ENCODE peak calls at places on chromosomes 16 and 17, in ten cellular contexts. O is lung, K is Panc1, P is type B pancreatic cell, A is GM23338, W is choroid plexus epithelial cell, Z is tibial nerve, X is fibroblast of lung, R is dorsolateral prefrontal cortex, S is fibroblast of pulmonary artery. H is an unnamed sample.
A peak's percentile ranks its signal among the peaks of the same experiment; 100 is the strongest.

GRCh38 chr17:222172-222571 is 40.7 kb upstream of the DOC2B start:
- DNase-seq in O (no peak), K (no peak), P (no peak), A (no peak), W (no peak), Z (no peak), X (no peak), R (peak; percentile 37), S (no peak), H (no peak)

GRCh38 chr16:2969545-2970521 is 685 bp downstream of the PAQR4 start:
- DNase-seq in O (peak; percentile 45), K (no peak), P (no peak), A (peak; percentile 93), W (peak; percentile 21), Z (peak; percentile 23), X (peak; percentile 41), R (peak; percentile 75), S (peak; percentile 23), H (peak; percentile 31)

GRCh38 chr17:77129568-77130301 is 11.0 kb upstream of the SEC14L1 start:
- DNase-seq in O (no peak), K (no peak), P (no peak), A (no peak), W (no peak), Z (no peak), X (no peak), R (no peak), S (no peak), H (no peak)

GRCh38 chr17:49260011-49260921 is 29.7 kb upstream of the PHOSPHO1 start:
- DNase-seq in O (peak; percentile 40), K (peak; percentile 42), P (no peak), A (peak; percentile 70), W (peak; percentile 92), Z (peak; percentile 24), X (peak; percentile 89), R (no peak), S (peak; percentile 81), H (peak; percentile 92)

GRCh38 chr16:67001726-67002125 is 13.3 kb downstream of the CES4A start:
- DNase-seq in O (no peak), K (no peak), P (no peak), A (no peak), W (no peak), Z (no peak), X (no peak), R (no peak), S (peak; percentile 21), H (peak; percentile 64)

GRCh38 chr17:82690786-82691489 is 7.6 kb downstream of the RAB40B start:
- DNase-seq in O (no peak), K (no peak), P (no peak), A (no peak), W (no peak), Z (no peak), X (no peak), R (no peak), S (no peak), H (no peak)

GRCh38 chr16:22614271-22614947 is 103.7 kb downstream of the NPIPB5 start:
- DNase-seq in O (no peak), K (no peak), P (no peak), A (no peak), W (peak; percentile 43), Z (no peak), X (peak; percentile 66), R (no peak), S (no peak), H (no peak)

GRCh38 chr17:8020776-8021564 is 17.9 kb upstream of the ALOX15B start:
- DNase-seq in O (no peak), K (no peak), P (no peak), A (no peak), W (no peak), Z (no peak), X (no peak), R (no peak), S (no peak), H (no peak)

GRCh38 chr17:78125976-78126894 is 2.3 kb downstream of the TMC6 start:
- DNase-seq in O (no peak), K (no peak), P (no peak), A (no peak), W (no peak), Z (no peak), X (no peak), R (no peak), S (no peak), H (no peak)

GRCh38 chr16:10003486-10003885 is 178.7 kb downstream of the GRIN2A start:
- DNase-seq in O (no peak), K (no peak), P (no peak), A (no peak), W (no peak), Z (no peak), X (peak; percentile 55), R (no peak), S (no peak), H (no peak)

GRCh38 chr17:45808845-45809244 is 24.7 kb downstream of the CRHR1 start:
- DNase-seq in O (no peak), K (no peak), P (no peak), A (no peak), W (no peak), Z (no peak), X (no peak), R (no peak), S (no peak), H (no peak)

GRCh38 chr16:65961491-65962143 is 404.9 kb upstream of the CDH5 start:
- DNase-seq in O (no peak), K (no peak), P (no peak), A (no peak), W (peak; percentile 31), Z (no peak), X (peak; percentile 4), R (no peak), S (no peak), H (no peak)

GRCh38 chr17:29677139-29677834 is 54.6 kb upstream of the CORO6 start:
- DNase-seq in O (no peak), K (no peak), P (no peak), A (no peak), W (peak; percentile 70), Z (peak; percentile 82), X (no peak), R (no peak), S (peak; percentile 61), H (peak; percentile 91)

GRCh38 chr17:7138800-7139381 is 24.3 kb upstream of the ASGR2 start:
- DNase-seq in O (no peak), K (no peak), P (no peak), A (no peak), W (peak; percentile 11), Z (no peak), X (no peak), R (no peak), S (peak; percentile 11), H (no peak)

GRCh38 chr16:23712976-23713375 is at the start of gene ERN2:
- DNase-seq in O (no peak), K (no peak), P (no peak), A (peak; percentile 73), W (no peak), Z (no peak), X (no peak), R (no peak), S (no peak), H (no peak)

GRCh38 chr17:44927696-44928095 is 12.4 kb upstream of the GFAP start:
- DNase-seq in O (no peak), K (no peak), P (no peak), A (no peak), W (no peak), Z (no peak), X (no peak), R (no peak), S (no peak), H (no peak)

GRCh38 chr17:64236827-64237403 is 26.1 kb downstream of the TEX2 start:
- DNase-seq in O (no peak), K (no peak), P (no peak), A (peak; percentile 78), W (peak; percentile 31), Z (no peak), X (peak; percentile 17), R (no peak), S (no peak), H (no peak)

GRCh38 chr16:13150181-13150885 is 248.9 kb downstream of the SHISA9 start:
- DNase-seq in O (no peak), K (no peak), P (no peak), A (no peak), W (no peak), Z (no peak), X (no peak), R (no peak), S (no peak), H (no peak)

GRCh38 chr17:72388765-72389473 is 268.1 kb downstream of the SOX9 start:
- DNase-seq in O (no peak), K (no peak), P (no peak), A (no peak), W (no peak), Z (no peak), X (peak; percentile 67), R (no peak), S (no peak), H (no peak)
- TF ChIP-seq CTCF in O (no peak), K (no peak), P (no peak), A (peak; percentile 32), W (peak; percentile 26), Z (no peak), X (peak; percentile 43), R (no peak), S (no peak), H (peak; percentile 19)

DNA sequence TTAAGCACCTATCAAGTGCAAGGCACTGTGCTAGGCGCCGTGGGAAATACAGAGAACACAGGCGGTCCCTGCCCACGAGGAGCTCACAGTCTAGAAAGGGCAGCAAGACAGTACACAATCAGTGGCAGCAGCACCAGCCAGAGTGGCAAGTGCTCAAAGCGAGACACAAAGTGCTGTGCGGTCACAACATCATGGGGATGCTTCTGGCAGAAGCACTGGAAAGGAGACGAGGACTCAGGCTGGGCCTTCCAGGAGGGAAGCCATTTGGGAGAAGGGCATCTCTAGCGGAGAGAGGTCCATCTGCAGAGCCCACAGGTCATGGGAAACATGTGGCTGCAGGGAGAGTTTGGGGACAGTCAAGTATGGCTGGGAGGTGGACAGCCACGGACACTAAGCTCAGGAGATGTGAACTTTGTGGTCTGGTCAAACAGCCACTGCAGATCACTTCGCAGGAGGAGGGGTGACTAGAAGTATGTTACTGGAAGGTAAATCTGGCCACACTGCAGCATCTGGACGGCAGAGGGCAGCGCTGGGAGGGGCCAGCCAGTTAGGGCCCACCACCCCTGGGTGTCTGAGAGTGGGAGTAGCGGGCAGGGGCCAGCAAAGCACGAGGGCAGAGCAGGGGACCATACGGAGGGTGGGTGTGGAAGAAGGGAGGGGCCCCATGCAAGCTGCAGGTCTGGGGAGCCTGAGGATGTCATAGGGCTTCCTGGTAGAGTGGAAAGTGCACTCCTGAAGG is 71.1 kb downstream of the N4BP1 start:
- DNase-seq in O (no peak), K (no peak), P (no peak), A (peak; percentile 45), W (no peak), Z (no peak), X (no peak), R (no peak), S (no peak), H (no peak)
- TF ChIP-seq CTCF in O (no peak), K (no peak), P (peak; percentile 55), A (peak; percentile 43), W (peak; percentile 68), Z (peak; percentile 13), X (peak; percentile 39), R (no peak), S (peak; percentile 46), H (peak; percentile 60)

GRCh38 chr17:57285681-57286080 is 29.4 kb downstream of the MSI2 start:
- DNase-seq in O (no peak), K (no peak), P (no peak), A (no peak), W (no peak), Z (no peak), X (no peak), R (no peak), S (no peak), H (no peak)
- TF ChIP-seq CTCF in O (no peak), K (no peak), P (no peak), A (no peak), W (no peak), Z (no peak), X (no peak), R (no peak), S (no peak), H (no peak)

GRCh38 chr16:64823676-64824075 is 298.2 kb downstream of the CDH11 start:
- DNase-seq in O (no peak), K (no peak), P (no peak), A (peak; percentile 19), W (no peak), Z (no peak), X (no peak), R (no peak), S (no peak), H (no peak)
- TF ChIP-seq CTCF in O (no peak), K (no peak), P (no peak), A (no peak), W (no peak), Z (no peak), X (no peak), R (no peak), S (no peak), H (no peak)

H was measured in cardiac fibroblast.